ENCODE peak calls at places on chromosome 13, in ten cellular contexts. One of them, this sample, is unnamed.

GRCh38 chr13:66520511-66521390 is 709.4 kb downstream of the PCDH9 start:
- DNase-seq in NAMALWA: no peak
- DNase-seq in NT2/D1: no peak
- DNase-seq in iris pigment epithelial cell: no peak
- DNase-seq in progenitor cell of endocrine pancreas: no peak
- DNase-seq in activated CD4-positive, alpha-beta T cell treated with anti-CD3 and anti-CD28 coated beads for 24 hours: no peak
- DNase-seq in GF-D8: no peak
- DNase-seq in GM12865: no peak
- DNase-seq in CD8-positive, alpha-beta T cell: no peak
- DNase-seq in HT1080: no peak
- DNase-seq in this sample: no peak

GRCh38 chr13:25281193-25281936 is 5.9 kb downstream of the MTMR6 start:
- DNase-seq in progenitor cell of endocrine pancreas: no peak
- DNase-seq in GM12865: peak
- DNase-seq in activated CD4-positive, alpha-beta T cell treated with anti-CD3 and anti-CD28 coated beads for 24 hours: no peak
- DNase-seq in GF-D8: peak
- DNase-seq in iris pigment epithelial cell: no peak
- DNase-seq in CD8-positive, alpha-beta T cell: no peak
- DNase-seq in HT1080: no peak
- DNase-seq in NAMALWA: no peak
- DNase-seq in NT2/D1: no peak
- DNase-seq in this sample: no peak

GRCh38 chr13:51534075-51534817 is 50.0 kb upstream of the WDFY2 start:
- DNase-seq in NAMALWA: no peak
- DNase-seq in activated CD4-positive, alpha-beta T cell treated with anti-CD3 and anti-CD28 coated beads for 24 hours: peak
- DNase-seq in iris pigment epithelial cell: peak
- DNase-seq in progenitor cell of endocrine pancreas: no peak
- DNase-seq in GF-D8: peak
- DNase-seq in NT2/D1: no peak
- DNase-seq in CD8-positive, alpha-beta T cell: peak
- DNase-seq in GM12865: peak
- DNase-seq in HT1080: peak
- DNase-seq in this sample: peak

GRCh38 chr13:80955487-80955886 is 614.6 kb upstream of the SPRY2 start:
- DNase-seq in activated CD4-positive, alpha-beta T cell treated with anti-CD3 and anti-CD28 coated beads for 24 hours: no peak
- DNase-seq in iris pigment epithelial cell: peak
- DNase-seq in CD8-positive, alpha-beta T cell: no peak
- DNase-seq in NT2/D1: no peak
- DNase-seq in GM12865: no peak
- DNase-seq in NAMALWA: no peak
- DNase-seq in GF-D8: no peak
- DNase-seq in HT1080: peak
- DNase-seq in progenitor cell of endocrine pancreas: no peak
- DNase-seq in this sample: no peak

GRCh38 chr13:50425772-50426171 is 410.5 kb downstream of the KCNRG start:
- DNase-seq in GM12865: peak
- DNase-seq in GF-D8: no peak
- DNase-seq in NT2/D1: no peak
- DNase-seq in HT1080: no peak
- DNase-seq in CD8-positive, alpha-beta T cell: no peak
- DNase-seq in progenitor cell of endocrine pancreas: no peak
- DNase-seq in iris pigment epithelial cell: no peak
- DNase-seq in NAMALWA: no peak
- DNase-seq in activated CD4-positive, alpha-beta T cell treated with anti-CD3 and anti-CD28 coated beads for 24 hours: no peak
- DNase-seq in this sample: peak

GRCh38 chr13:40315416-40316064 is 350.9 kb downstream of the FOXO1 start:
- DNase-seq in NAMALWA: no peak
- DNase-seq in NT2/D1: no peak
- DNase-seq in progenitor cell of endocrine pancreas: no peak
- DNase-seq in GM12865: peak
- DNase-seq in activated CD4-positive, alpha-beta T cell treated with anti-CD3 and anti-CD28 coated beads for 24 hours: peak
- DNase-seq in CD8-positive, alpha-beta T cell: peak
- DNase-seq in iris pigment epithelial cell: peak
- DNase-seq in HT1080: peak
- DNase-seq in GF-D8: no peak
- DNase-seq in this sample: no peak

GRCh38 chr13:51814825-51815650 is 11.1 kb upstream of the DHRS12 start:
- DNase-seq in HT1080: peak
- DNase-seq in progenitor cell of endocrine pancreas: peak
- DNase-seq in NAMALWA: peak
- DNase-seq in activated CD4-positive, alpha-beta T cell treated with anti-CD3 and anti-CD28 coated beads for 24 hours: peak
- DNase-seq in GF-D8: peak
- DNase-seq in CD8-positive, alpha-beta T cell: peak
- DNase-seq in GM12865: peak
- DNase-seq in NT2/D1: peak
- DNase-seq in iris pigment epithelial cell: peak
- DNase-seq in this sample: peak

GRCh38 chr13:52405369-52405766 is 604 bp downstream of the THSD1 start:
- DNase-seq in activated CD4-positive, alpha-beta T cell treated with anti-CD3 and anti-CD28 coated beads for 24 hours: no peak
- DNase-seq in NAMALWA: no peak
- DNase-seq in GF-D8: no peak
- DNase-seq in progenitor cell of endocrine pancreas: no peak
- DNase-seq in CD8-positive, alpha-beta T cell: no peak
- DNase-seq in iris pigment epithelial cell: no peak
- DNase-seq in HT1080: no peak
- DNase-seq in GM12865: no peak
- DNase-seq in NT2/D1: no peak
- DNase-seq in this sample: no peak

GRCh38 chr13:44365899-44366298 is 7.7 kb upstream of the SERP2 start:
- DNase-seq in progenitor cell of endocrine pancreas: no peak
- DNase-seq in activated CD4-positive, alpha-beta T cell treated with anti-CD3 and anti-CD28 coated beads for 24 hours: no peak
- DNase-seq in CD8-positive, alpha-beta T cell: no peak
- DNase-seq in HT1080: no peak
- DNase-seq in GM12865: no peak
- DNase-seq in NAMALWA: no peak
- DNase-seq in NT2/D1: no peak
- DNase-seq in GF-D8: no peak
- DNase-seq in iris pigment epithelial cell: no peak
- DNase-seq in this sample: no peak

GRCh38 chr13:40910324-40911050 is 108.6 kb downstream of the ELF1 start:
- DNase-seq in NAMALWA: no peak
- DNase-seq in iris pigment epithelial cell: peak
- DNase-seq in GM12865: peak
- DNase-seq in HT1080: no peak
- DNase-seq in GF-D8: no peak
- DNase-seq in activated CD4-positive, alpha-beta T cell treated with anti-CD3 and anti-CD28 coated beads for 24 hours: no peak
- DNase-seq in CD8-positive, alpha-beta T cell: no peak
- DNase-seq in NT2/D1: no peak
- DNase-seq in progenitor cell of endocrine pancreas: no peak
- DNase-seq in this sample: no peak

GRCh38 chr13:75621147-75621546 is 15.0 kb upstream of the LMO7 start:
- DNase-seq in GF-D8: no peak
- DNase-seq in GM12865: no peak
- DNase-seq in activated CD4-positive, alpha-beta T cell treated with anti-CD3 and anti-CD28 coated beads for 24 hours: no peak
- DNase-seq in NAMALWA: no peak
- DNase-seq in iris pigment epithelial cell: peak
- DNase-seq in NT2/D1: no peak
- DNase-seq in HT1080: peak
- DNase-seq in CD8-positive, alpha-beta T cell: no peak
- DNase-seq in progenitor cell of endocrine pancreas: no peak
- DNase-seq in this sample: no peak

GRCh38 chr13:35961461-35962220 is 169.5 kb downstream of the DCLK1 start:
- DNase-seq in GF-D8: no peak
- DNase-seq in progenitor cell of endocrine pancreas: no peak
- DNase-seq in NT2/D1: no peak
- DNase-seq in HT1080: no peak
- DNase-seq in NAMALWA: no peak
- DNase-seq in iris pigment epithelial cell: peak
- DNase-seq in GM12865: no peak
- DNase-seq in activated CD4-positive, alpha-beta T cell treated with anti-CD3 and anti-CD28 coated beads for 24 hours: no peak
- DNase-seq in CD8-positive, alpha-beta T cell: no peak
- DNase-seq in this sample: no peak

GRCh38 chr13:38518328-38518727 is 168.5 kb upstream of the FREM2 start:
- DNase-seq in progenitor cell of endocrine pancreas: no peak
- DNase-seq in GM12865: peak
- DNase-seq in HT1080: no peak
- DNase-seq in iris pigment epithelial cell: no peak
- DNase-seq in CD8-positive, alpha-beta T cell: no peak
- DNase-seq in NAMALWA: no peak
- DNase-seq in activated CD4-positive, alpha-beta T cell treated with anti-CD3 and anti-CD28 coated beads for 24 hours: no peak
- DNase-seq in GF-D8: no peak
- DNase-seq in NT2/D1: no peak
- DNase-seq in this sample: no peak

GRCh38 chr13:90352763-90353162 is 994.7 kb upstream of the MIR17HG start:
- DNase-seq in progenitor cell of endocrine pancreas: no peak
- DNase-seq in NAMALWA: no peak
- DNase-seq in CD8-positive, alpha-beta T cell: no peak
- DNase-seq in iris pigment epithelial cell: no peak
- DNase-seq in GF-D8: no peak
- DNase-seq in GM12865: no peak
- DNase-seq in activated CD4-positive, alpha-beta T cell treated with anti-CD3 and anti-CD28 coated beads for 24 hours: no peak
- DNase-seq in NT2/D1: no peak
- DNase-seq in HT1080: no peak
- DNase-seq in this sample: no peak

GRCh38 chr13:54091884-54092283 is 1063.3 kb downstream of the OLFM4 start:
- DNase-seq in iris pigment epithelial cell: no peak
- DNase-seq in CD8-positive, alpha-beta T cell: no peak
- DNase-seq in progenitor cell of endocrine pancreas: no peak
- DNase-seq in GF-D8: no peak
- DNase-seq in NT2/D1: no peak
- DNase-seq in GM12865: no peak
- DNase-seq in NAMALWA: no peak
- DNase-seq in activated CD4-positive, alpha-beta T cell treated with anti-CD3 and anti-CD28 coated beads for 24 hours: no peak
- DNase-seq in HT1080: no peak
- DNase-seq in this sample: no peak

GRCh38 chr13:63190219-63190618 is 1774.6 kb upstream of the PCDH20 start:
- DNase-seq in activated CD4-positive, alpha-beta T cell treated with anti-CD3 and anti-CD28 coated beads for 24 hours: no peak
- DNase-seq in iris pigment epithelial cell: peak
- DNase-seq in GM12865: no peak
- DNase-seq in NAMALWA: no peak
- DNase-seq in GF-D8: no peak
- DNase-seq in HT1080: no peak
- DNase-seq in CD8-positive, alpha-beta T cell: no peak
- DNase-seq in NT2/D1: no peak
- DNase-seq in progenitor cell of endocrine pancreas: no peak
- DNase-seq in this sample: no peak

GRCh38 chr13:28494537-28494860 is 429 bp downstream of the FLT1 start:
- DNase-seq in HT1080: no peak
- DNase-seq in CD8-positive, alpha-beta T cell: no peak
- DNase-seq in NT2/D1: no peak
- DNase-seq in activated CD4-positive, alpha-beta T cell treated with anti-CD3 and anti-CD28 coated beads for 24 hours: no peak
- DNase-seq in NAMALWA: no peak
- DNase-seq in progenitor cell of endocrine pancreas: no peak
- DNase-seq in GF-D8: no peak
- DNase-seq in iris pigment epithelial cell: peak
- DNase-seq in GM12865: peak
- DNase-seq in this sample: no peak

GRCh38 chr13:107205318-107206112 is 637.6 kb upstream of the ARGLU1 start:
- DNase-seq in HT1080: peak
- DNase-seq in NAMALWA: peak
- DNase-seq in NT2/D1: peak
- DNase-seq in CD8-positive, alpha-beta T cell: peak
- DNase-seq in GM12865: peak
- DNase-seq in GF-D8: peak
- DNase-seq in progenitor cell of endocrine pancreas: peak
- DNase-seq in iris pigment epithelial cell: peak
- DNase-seq in activated CD4-positive, alpha-beta T cell treated with anti-CD3 and anti-CD28 coated beads for 24 hours: peak
- DNase-seq in this sample: peak